ENCODE peak calls at places on chromosomes 12 and 14, in seven cellular contexts. One of them, this sample, is unnamed.

GRCh38 chr14:96242126-96242525 is 13.9 kb upstream of the BDKRB1 start:
- DNase-seq in SK-N-SH: no peak
- DNase-seq in HCT116: no peak
- DNase-seq in GM12878: no peak
- DNase-seq in K562: no peak
- DNase-seq in HepG2: no peak
- DNase-seq in H1: no peak
- DNase-seq in this sample: no peak

GRCh38 chr12:104578453-104578852 is 121.7 kb downstream of the CHST11 start:
- DNase-seq in SK-N-SH: no peak
- DNase-seq in HCT116: no peak
- DNase-seq in GM12878: no peak
- DNase-seq in K562: peak; percentile 28
- DNase-seq in HepG2: no peak
- DNase-seq in H1: no peak
- DNase-seq in this sample: no peak

GRCh38 chr14:54565236-54566151 is 1.4 kb upstream of the SAMD4A start:
- DNase-seq in SK-N-SH: peak; percentile 91
- DNase-seq in HCT116: peak; percentile 79
- DNase-seq in GM12878: no peak
- DNase-seq in K562: peak; percentile 61
- DNase-seq in HepG2: peak; percentile 83
- DNase-seq in H1: no peak
- DNase-seq in this sample: no peak

GRCh38 chr12:77064891-77065360 is 443 bp downstream of the E2F7 start:
- DNase-seq in SK-N-SH: no peak
- DNase-seq in HCT116: no peak
- DNase-seq in GM12878: no peak
- DNase-seq in K562: no peak
- DNase-seq in HepG2: no peak
- DNase-seq in H1: no peak
- DNase-seq in this sample: no peak

GRCh38 chr12:107818984-107819383 is 44.5 kb downstream of the ASCL4 start:
- DNase-seq in SK-N-SH: no peak
- DNase-seq in HCT116: no peak
- DNase-seq in GM12878: no peak
- DNase-seq in K562: no peak
- DNase-seq in HepG2: no peak
- DNase-seq in H1: no peak
- DNase-seq in this sample: no peak

GRCh38 chr12:13661005-13661887 is 320.2 kb downstream of the GRIN2B start:
- DNase-seq in SK-N-SH: peak; percentile 32
- DNase-seq in HCT116: peak; percentile 47
- DNase-seq in GM12878: peak; percentile 3
- DNase-seq in K562: peak; percentile 25
- DNase-seq in HepG2: peak; percentile 17
- DNase-seq in H1: peak; percentile 15
- DNase-seq in this sample: peak; percentile 15

GRCh38 chr14:67514203-67514607 is 18.9 kb upstream of the PLEKHH1 start:
- DNase-seq in SK-N-SH: peak; percentile 44
- DNase-seq in HCT116: no peak
- DNase-seq in GM12878: no peak
- DNase-seq in K562: no peak
- DNase-seq in HepG2: no peak
- DNase-seq in H1: no peak
- DNase-seq in this sample: no peak

GRCh38 chr12:6666211-6666610 is 3.3 kb upstream of the ING4 start:
- DNase-seq in SK-N-SH: no peak
- DNase-seq in HCT116: no peak
- DNase-seq in GM12878: no peak
- DNase-seq in K562: no peak
- DNase-seq in HepG2: no peak
- DNase-seq in H1: no peak
- DNase-seq in this sample: no peak

GRCh38 chr12:47907851-47908454 is 3.2 kb upstream of the VDR start:
- DNase-seq in SK-N-SH: no peak
- DNase-seq in HCT116: no peak
- DNase-seq in GM12878: no peak
- DNase-seq in K562: no peak
- DNase-seq in HepG2: peak; percentile 41
- DNase-seq in H1: no peak
- DNase-seq in this sample: no peak

GRCh38 chr14:31843361-31844091 is 233.6 kb upstream of the ARHGAP5 start:
- DNase-seq in SK-N-SH: no peak
- DNase-seq in HCT116: no peak
- DNase-seq in GM12878: no peak
- DNase-seq in K562: no peak
- DNase-seq in HepG2: no peak
- DNase-seq in H1: no peak
- DNase-seq in this sample: no peak
- H3K27me3 ChIP-seq in SK-N-SH: no peaks in the 10 kb centered on the region
- H3K27me3 ChIP-seq in HCT116: no peaks in the 10 kb centered on the region
- H3K27me3 ChIP-seq in GM12878: no peaks in the 10 kb centered on the region
- H3K27me3 ChIP-seq in K562: no peaks in the 10 kb centered on the region
- H3K27me3 ChIP-seq in HepG2: no peaks in the 10 kb centered on the region
- H3K27me3 ChIP-seq in H1: no peaks in the 10 kb centered on the region
- H3K27me3 ChIP-seq in this sample: no peaks in the 10 kb centered on the region

GRCh38 chr12:31478898-31479297 is 112.0 kb downstream of the DENND5B start:
- DNase-seq in SK-N-SH: no peak
- DNase-seq in HCT116: no peak
- DNase-seq in GM12878: no peak
- DNase-seq in K562: no peak
- DNase-seq in HepG2: no peak
- DNase-seq in H1: no peak
- DNase-seq in this sample: no peak

GRCh38 chr12:31485570-31485969 is 105.4 kb downstream of the DENND5B start:
- DNase-seq in SK-N-SH: no peak
- DNase-seq in HCT116: no peak
- DNase-seq in GM12878: no peak
- DNase-seq in K562: no peak
- DNase-seq in HepG2: no peak
- DNase-seq in H1: no peak
- DNase-seq in this sample: no peak

GRCh38 chr12:31481415-31481814 is 109.5 kb downstream of the DENND5B start:
- DNase-seq in SK-N-SH: no peak
- DNase-seq in HCT116: no peak
- DNase-seq in GM12878: no peak
- DNase-seq in K562: no peak
- DNase-seq in HepG2: no peak
- DNase-seq in H1: no peak
- DNase-seq in this sample: no peak

GRCh38 chr12:31479516-31480210 is 111.3 kb downstream of the DENND5B start:
- DNase-seq in SK-N-SH: no peak
- DNase-seq in HCT116: no peak
- DNase-seq in GM12878: no peak
- DNase-seq in K562: no peak
- DNase-seq in HepG2: no peak
- DNase-seq in H1: no peak
- DNase-seq in this sample: no peak

DNA sequence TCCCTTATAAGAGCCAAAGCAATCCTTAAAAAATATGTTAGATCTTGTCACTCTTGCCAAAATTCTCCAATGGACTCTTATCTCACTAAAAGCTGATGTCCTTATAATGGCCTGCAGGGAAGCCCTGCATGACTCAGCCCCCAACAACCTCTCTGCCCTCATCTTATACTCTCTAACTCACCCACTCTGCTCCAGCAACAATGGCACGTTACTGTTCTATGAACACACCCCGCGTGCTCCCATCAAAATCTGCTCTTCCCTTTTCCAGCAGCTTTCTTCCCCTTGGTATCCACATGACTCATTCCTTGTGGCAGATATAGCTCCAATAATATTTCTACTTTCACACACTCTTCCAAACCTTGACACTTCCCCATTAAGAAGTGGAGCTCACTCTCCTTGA is 108.1 kb downstream of the DENND5B start:
- DNase-seq in SK-N-SH: no peak
- DNase-seq in HCT116: peak; percentile 51
- DNase-seq in GM12878: no peak
- DNase-seq in K562: no peak
- DNase-seq in HepG2: no peak
- DNase-seq in H1: no peak
- DNase-seq in this sample: no peak
- TF ChIP-seq SIN3A in SK-N-SH: no peak
- TF ChIP-seq SIN3A in HCT116: no peak
- TF ChIP-seq SIN3A in GM12878: no peak
- TF ChIP-seq SIN3A in K562: no peak
- TF ChIP-seq SIN3A in HepG2: no peak
- TF ChIP-seq SIN3A in H1: no peak
- TF ChIP-seq SIN3A in this sample: no peak

GRCh38 chr12:58592817-58593216 is 327.5 kb downstream of the LRIG3 start:
- DNase-seq in SK-N-SH: no peak
- DNase-seq in HCT116: no peak
- DNase-seq in GM12878: no peak
- DNase-seq in K562: no peak
- DNase-seq in HepG2: no peak
- DNase-seq in H1: no peak
- DNase-seq in this sample: no peak
- TF ChIP-seq POLR2AphosphoS5 in SK-N-SH: no peak
- TF ChIP-seq POLR2AphosphoS5 in HCT116: no peak
- TF ChIP-seq POLR2AphosphoS5 in GM12878: no peak
- TF ChIP-seq POLR2AphosphoS5 in K562: no peak
- TF ChIP-seq POLR2AphosphoS5 in HepG2: no peak
- TF ChIP-seq POLR2AphosphoS5 in H1: no peak
- TF ChIP-seq POLR2AphosphoS5 in this sample: no peak

GRCh38 chr12:53929527-53929926 is 9.1 kb upstream of the HOXC13 start:
- DNase-seq in SK-N-SH: no peak
- DNase-seq in HCT116: no peak
- DNase-seq in GM12878: no peak
- DNase-seq in K562: no peak
- DNase-seq in HepG2: no peak
- DNase-seq in H1: no peak
- DNase-seq in this sample: no peak

GRCh38 chr12:53930591-53931255 is 7.9 kb upstream of the HOXC13 start:
- DNase-seq in SK-N-SH: no peak
- DNase-seq in HCT116: no peak
- DNase-seq in GM12878: no peak
- DNase-seq in K562: no peak
- DNase-seq in HepG2: no peak
- DNase-seq in H1: no peak
- DNase-seq in this sample: no peak

GRCh38 chr12:53932915-53933314 is 5.7 kb upstream of the HOXC13 start:
- DNase-seq in SK-N-SH: no peak
- DNase-seq in HCT116: no peak
- DNase-seq in GM12878: no peak
- DNase-seq in K562: no peak
- DNase-seq in HepG2: no peak
- DNase-seq in H1: no peak
- DNase-seq in this sample: no peak

GRCh38 chr12:53935562-53936341 is 2.9 kb upstream of the HOXC13 start:
- DNase-seq in SK-N-SH: no peak
- DNase-seq in HCT116: no peak
- DNase-seq in GM12878: no peak
- DNase-seq in K562: no peak
- DNase-seq in HepG2: no peak
- DNase-seq in H1: no peak
- DNase-seq in this sample: no peak

DNA sequence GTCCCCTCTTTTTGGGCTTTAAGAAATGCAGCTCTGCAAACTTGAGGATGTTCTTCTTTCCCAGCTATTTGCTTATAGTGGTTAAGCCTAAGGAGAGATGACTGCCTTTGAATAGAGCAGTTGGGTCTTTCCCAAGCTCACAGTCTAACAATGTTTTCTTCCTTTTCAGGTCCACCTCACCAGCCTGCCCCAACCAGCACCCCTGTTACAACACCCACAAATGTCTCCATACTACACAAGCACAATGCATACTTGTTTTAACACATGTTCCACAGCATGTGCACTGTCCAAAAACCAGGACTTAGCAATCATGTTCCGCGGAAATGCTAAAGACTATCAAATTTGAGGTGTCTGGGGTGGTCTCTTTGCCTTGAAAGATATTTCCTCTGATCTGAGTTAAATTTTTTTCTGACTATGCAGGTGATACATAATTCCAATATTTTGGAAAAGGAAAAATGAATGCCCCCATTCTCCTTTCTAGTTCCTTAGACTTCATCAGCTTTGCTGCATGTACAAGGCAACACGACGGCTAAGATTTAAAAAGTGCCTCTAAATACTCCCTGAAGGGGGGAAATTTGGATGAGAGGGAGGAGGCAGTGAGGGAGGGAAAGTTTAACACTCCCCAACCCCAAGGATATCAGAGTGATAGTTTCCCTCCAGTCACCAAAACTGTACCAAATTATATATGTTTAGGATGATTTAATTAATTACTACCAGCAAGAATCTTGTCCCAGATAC is 6.6 kb upstream of the HOXC13 start:
- DNase-seq in SK-N-SH: no peak
- DNase-seq in HCT116: no peak
- DNase-seq in GM12878: no peak
- DNase-seq in K562: no peak
- DNase-seq in HepG2: no peak
- DNase-seq in H1: no peak
- DNase-seq in this sample: no peak
- H3K27me3 ChIP-seq in SK-N-SH: peaks cover 97% of the 10 kb centered on the region
- H3K27me3 ChIP-seq in HCT116: peaks cover 38% of the 10 kb centered on the region
- H3K27me3 ChIP-seq in GM12878: peaks cover 44% of the 10 kb centered on the region
- H3K27me3 ChIP-seq in K562: peaks cover 49% of the 10 kb centered on the region
- H3K27me3 ChIP-seq in HepG2: peaks cover 6% of the 10 kb centered on the region
- H3K27me3 ChIP-seq in H1: peaks cover 94% of the 10 kb centered on the region
- H3K27me3 ChIP-seq in this sample: no peaks in the 10 kb centered on the region

DNA sequence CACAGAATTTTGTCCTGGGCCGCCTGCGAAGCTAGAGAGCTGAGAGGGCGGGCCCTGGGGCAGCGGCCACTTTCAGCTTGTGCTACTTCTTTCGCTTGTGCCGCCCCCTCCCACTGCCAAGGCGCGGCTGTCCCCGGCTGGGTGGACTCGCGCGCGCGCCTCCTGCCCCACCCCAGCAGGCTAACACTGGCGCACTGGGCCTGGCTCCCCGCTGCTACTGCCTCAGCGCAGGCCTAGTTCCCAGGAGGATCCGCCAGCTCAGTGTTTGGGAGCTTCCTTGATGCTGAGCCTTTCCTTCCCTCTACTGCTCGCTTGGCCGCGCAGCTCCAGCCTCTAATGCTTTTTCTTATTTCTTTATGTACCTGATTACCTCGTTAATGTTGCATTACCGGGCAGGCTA is 27.4 kb upstream of the METAP2 start:
- DNase-seq in SK-N-SH: peak; percentile 22
- DNase-seq in HCT116: no peak
- DNase-seq in GM12878: no peak
- DNase-seq in K562: peak; percentile 30
- DNase-seq in HepG2: peak; percentile 25
- DNase-seq in H1: peak; percentile 5
- DNase-seq in this sample: no peak
- TF ChIP-seq SIN3A in SK-N-SH: no peak
- TF ChIP-seq SIN3A in HCT116: no peak
- TF ChIP-seq SIN3A in GM12878: no peak
- TF ChIP-seq SIN3A in K562: no peak
- TF ChIP-seq SIN3A in HepG2: no peak
- TF ChIP-seq SIN3A in H1: peak; percentile 22
- TF ChIP-seq SIN3A in this sample: no peak

This sample was measured in Panc1.